ENCODE peak calls at places on chromosomes 16 and 17, in five cellular contexts. K is nephron progenitor cell; H is stimulated activated CD8-positive, alpha-beta memory T cell treated with anti-CD3 and anti-CD28 coated beads, Interleukin-4, amount 100 ng/mL, for 1 hour; T is cardiac muscle cell; D is NCI-H460. I is an unnamed sample.
A peak's percentile ranks its signal among the peaks of the same experiment; 100 is the strongest.

GRCh38 chr17:62009220-62009619 is 55.9 kb downstream of the MED13 start:
- DNase-seq in K (no peak), H (no peak), T (no peak), D (no peak), I (no peak)

GRCh38 chr17:11589706-11590105 is 8.6 kb upstream of the DNAH9 start:
- DNase-seq in K (no peak), H (no peak), T (no peak), D (no peak), I (peak; percentile 29)

GRCh38 chr17:59527931-59528330 is 37.5 kb upstream of the DHX40 start:
- DNase-seq in K (no peak), H (no peak), T (no peak), D (no peak), I (no peak)

GRCh38 chr16:88902744-88903143 is 36.3 kb upstream of the PABPN1L start:
- DNase-seq in K (no peak), H (no peak), T (no peak), D (no peak), I (no peak)

GRCh38 chr17:63246344-63246743 is 199.8 kb downstream of the CYB561 start:
- DNase-seq in K (no peak), H (no peak), T (peak; percentile 29), D (no peak), I (no peak)

GRCh38 chr16:66869424-66869823 is 10.9 kb upstream of the PDP2 start:
- DNase-seq in K (no peak), H (no peak), T (no peak), D (no peak), I (no peak)

GRCh38 chr17:81043725-81044427 is 8.9 kb downstream of the BAIAP2 start:
- DNase-seq in K (peak; percentile 61), H (no peak), T (no peak), D (no peak), I (peak; percentile 76)

GRCh38 chr17:57084361-57084801 is 665 bp upstream of the AKAP1 start:
- DNase-seq in K (no peak), H (no peak), T (no peak), D (no peak), I (no peak)

GRCh38 chr16:88691924-88692560 is 5.7 kb upstream of the SNAI3 start:
- DNase-seq in K (no peak), H (no peak), T (no peak), D (no peak), I (no peak)

GRCh38 chr17:62017496-62017895 is 47.6 kb downstream of the MED13 start:
- DNase-seq in K (no peak), H (no peak), T (peak; percentile 6), D (no peak), I (no peak)

GRCh38 chr16:85641776-85642176 is 28.7 kb downstream of the GSE1 start:
- DNase-seq in K (no peak), H (no peak), T (peak; percentile 11), D (no peak), I (peak; percentile 81)

GRCh38 chr16:4273858-4274291 is 1.1 kb upstream of the TFAP4 start:
- DNase-seq in K (peak; percentile 57), H (no peak), T (peak; percentile 64), D (no peak), I (peak; percentile 62)

GRCh38 chr16:1812732-1813163 is 13.9 kb downstream of the HAGH start:
- DNase-seq in K (peak; percentile 57), H (no peak), T (peak; percentile 92), D (peak; percentile 57), I (peak; percentile 89)

GRCh38 chr17:33966410-33967063 is 288.5 kb upstream of the CCL2 start:
- DNase-seq in K (no peak), H (no peak), T (no peak), D (no peak), I (no peak)

I was measured in stomach.